ENCODE peak calls at places on chromosomes 16 and 17, in eight cellular contexts. Y, G, A, N, P, J, C and K are unnamed samples.

GRCh38 chr17:6696906-6697305 is 16.3 kb downstream of the SLC13A5 start:
- DNase-seq in Y (no peak), G (no peak), A (no peak), N (no peak), P (no peak), J (no peak), C (no peak), K (no peak)

GRCh38 chr16:2675714-2676113 is 6.6 kb upstream of the KCTD5 start:
- DNase-seq in Y (no peak), G (no peak), A (no peak), N (no peak), P (no peak), J (no peak), C (no peak), K (no peak)

GRCh38 chr17:35087731-35088646 is 24.5 kb upstream of the RFFL start:
- DNase-seq in Y (no peak), G (peak; percentile 89), A (no peak), N (peak; percentile 58), P (peak; percentile 53), J (peak; percentile 74), C (peak; percentile 60), K (peak; percentile 68)

GRCh38 chr16:31331141-31331764 is 23.7 kb upstream of the ITGAX start:
- DNase-seq in Y (peak; percentile 48), G (peak; percentile 84), A (no peak), N (no peak), P (no peak), J (no peak), C (no peak), K (no peak)

GRCh38 chr16:57019746-57020145 is 30.4 kb downstream of the NLRC5 start:
- DNase-seq in Y (peak; percentile 26), G (no peak), A (no peak), N (no peak), P (no peak), J (no peak), C (no peak), K (no peak)

GRCh38 chr17:77233635-77234334 is 93.0 kb downstream of the SEC14L1 start:
- DNase-seq in Y (no peak), G (no peak), A (no peak), N (peak; percentile 55), P (no peak), J (no peak), C (no peak), K (no peak)

GRCh38 chr17:65389956-65390355 is 171.5 kb downstream of the AXIN2 start:
- DNase-seq in Y (no peak), G (no peak), A (no peak), N (no peak), P (peak; percentile 32), J (no peak), C (no peak), K (no peak)

GRCh38 chr17:77528516-77529327 is 388.0 kb downstream of the SEC14L1 start:
- DNase-seq in Y (peak; percentile 46), G (peak; percentile 58), A (no peak), N (no peak), P (no peak), J (no peak), C (peak; percentile 42), K (peak; percentile 65)

GRCh38 chr17:38728290-38728831 is 1.8 kb upstream of the CISD3 start:
- DNase-seq in Y (peak; percentile 67), G (peak; percentile 91), A (no peak), N (no peak), P (no peak), J (no peak), C (no peak), K (no peak)

GRCh38 chr17:36722121-36722902 is 120.9 kb downstream of the MRM1 start:
- DNase-seq in Y (peak; percentile 83), G (peak; percentile 94), A (no peak), N (peak; percentile 54), P (peak; percentile 48), J (no peak), C (peak; percentile 70), K (peak; percentile 40)

GRCh38 chr17:10532026-10532425 is 13.7 kb upstream of the MYH1 start:
- DNase-seq in Y (no peak), G (no peak), A (no peak), N (no peak), P (no peak), J (no peak), C (no peak), K (no peak)

GRCh38 chr16:28829747-28830146 is 6.9 kb downstream of the ATXN2L start:
- DNase-seq in Y (no peak), G (no peak), A (no peak), N (no peak), P (no peak), J (no peak), C (no peak), K (no peak)

GRCh38 chr16:55494994-55495421 is 13.9 kb upstream of the LPCAT2 start:
- DNase-seq in Y (no peak), G (no peak), A (no peak), N (peak; percentile 51), P (peak; percentile 43), J (peak; percentile 62), C (no peak), K (no peak)

GRCh38 chr17:7849185-7850117 is 5.4 kb upstream of the TMEM88 start:
- DNase-seq in Y (no peak), G (peak; percentile 81), A (no peak), N (no peak), P (no peak), J (no peak), C (no peak), K (no peak)

DNA sequence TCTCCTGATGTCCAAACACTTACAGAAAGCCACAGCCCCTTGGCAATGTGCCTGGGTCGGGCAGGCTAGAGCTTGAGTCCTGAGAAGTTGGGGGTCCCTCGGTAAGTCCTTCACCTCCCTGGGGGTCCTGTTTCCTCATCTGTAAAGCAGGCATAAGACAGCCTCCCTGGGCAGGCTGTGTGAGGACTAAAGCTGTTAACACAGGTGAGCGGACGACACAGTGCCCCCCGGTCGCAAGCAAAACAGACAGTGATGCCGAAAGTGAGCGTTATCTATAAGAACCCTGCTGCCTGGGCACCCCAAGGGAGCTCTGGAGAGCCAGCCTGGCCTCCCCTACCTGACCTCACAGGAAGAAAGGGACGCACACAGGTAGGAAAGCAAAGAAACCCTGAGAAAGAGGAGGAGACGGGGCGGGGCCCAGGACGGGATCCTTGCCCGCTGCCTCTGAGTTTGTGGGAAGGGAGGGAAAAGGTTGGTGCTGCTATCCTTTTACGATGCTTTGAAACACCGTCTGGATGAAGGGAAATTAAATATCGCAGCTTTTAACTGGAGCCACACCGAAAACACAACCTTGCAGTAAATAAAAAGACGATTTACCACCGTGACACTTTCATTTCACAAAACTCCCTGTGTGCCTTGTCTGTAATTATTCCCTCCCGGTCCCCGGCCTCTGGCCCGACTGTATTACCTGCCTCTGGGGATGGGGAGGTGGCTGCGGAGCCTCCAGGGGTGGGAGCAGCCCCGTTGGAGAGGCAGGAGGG is 67.1 kb downstream of the ENGASE start:
- DNase-seq in Y (no peak), G (no peak), A (no peak), N (no peak), P (no peak), J (no peak), C (no peak), K (no peak)
- H3K27ac ChIP-seq in Y (no peak overlapping the region), G (no peak overlapping the region), A (no peak overlapping the region), N (no peak overlapping the region), P (no peak overlapping the region), J (no peak overlapping the region), C (no peak overlapping the region), K (no peak overlapping the region)

GRCh38 chr17:18262111-18262510 is 1.6 kb downstream of the MIEF2 start:
- DNase-seq in Y (no peak), G (no peak), A (no peak), N (no peak), P (no peak), J (no peak), C (no peak), K (no peak)

GRCh38 chr17:18262641-18263040 is 2.2 kb downstream of the MIEF2 start:
- DNase-seq in Y (no peak), G (peak; percentile 88), A (no peak), N (peak; percentile 68), P (no peak), J (no peak), C (peak; percentile 50), K (no peak)

GRCh38 chr17:18261146-18261515 is 669 bp downstream of the MIEF2 start:
- DNase-seq in Y (no peak), G (no peak), A (peak; percentile 52), N (peak; percentile 77), P (peak; percentile 83), J (peak; percentile 81), C (peak; percentile 79), K (no peak)

GRCh38 chr17:18260332-18261145 is at the start of gene MIEF2:
- DNase-seq in Y (peak; percentile 90), G (peak; percentile 99), A (peak; percentile 74), N (peak; percentile 97), P (peak; percentile 97), J (peak; percentile 97), C (peak; percentile 94), K (peak; percentile 98)

DNA sequence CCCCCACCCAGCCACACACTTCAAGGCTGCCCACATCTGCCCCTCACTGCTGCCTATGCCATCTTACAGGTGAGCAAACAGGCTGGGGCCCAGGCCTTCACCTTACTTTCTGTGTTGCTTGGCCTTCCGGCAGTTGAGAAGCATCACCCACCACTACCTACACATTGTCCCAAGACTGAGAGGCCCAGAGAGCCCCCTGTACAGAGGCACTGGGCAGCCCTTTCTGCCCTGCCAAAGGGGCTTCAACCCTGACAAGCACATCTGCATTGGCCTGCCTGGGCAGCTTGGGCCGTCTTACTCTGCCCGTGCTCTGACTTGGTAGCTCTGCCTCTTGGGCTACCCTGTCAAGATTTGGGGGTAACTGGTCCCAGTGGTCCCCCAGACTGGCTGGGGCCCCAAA is 1.2 kb downstream of the MIEF2 start:
- DNase-seq in Y (no peak), G (no peak), A (no peak), N (no peak), P (no peak), J (no peak), C (no peak), K (no peak)
- H3K27ac ChIP-seq in Y (no peak overlapping the region), G (peak overlapping the region; percentile 96), A (peak overlapping the region; percentile 96), N (peak overlapping the region; percentile 95), P (peak overlapping the region; percentile 96), J (peak overlapping the region; percentile 96), C (peak overlapping the region; percentile 97), K (no peak overlapping the region)

DNA sequence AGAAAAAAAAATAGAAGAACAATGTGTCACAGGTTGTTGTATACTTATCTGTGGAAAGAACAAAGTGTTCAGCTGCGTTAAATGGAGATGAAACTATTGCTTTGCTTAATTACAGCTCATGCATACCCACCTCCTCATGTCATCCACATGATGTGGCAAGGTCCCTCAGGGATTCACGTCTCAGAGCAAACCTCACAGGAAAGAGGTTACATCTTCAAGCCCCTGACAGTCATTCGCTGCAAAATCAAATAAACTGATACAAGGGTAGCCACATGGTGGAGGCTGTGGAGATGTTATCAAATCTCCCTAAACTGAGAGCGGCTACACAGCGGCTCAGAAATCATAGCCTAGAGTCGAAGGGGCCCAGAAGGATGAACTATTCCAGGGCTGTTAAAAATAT is 21.1 kb downstream of the GINS3 start:
- DNase-seq in Y (no peak), G (no peak), A (no peak), N (no peak), P (no peak), J (no peak), C (no peak), K (no peak)
- H3K27ac ChIP-seq in Y (no peak overlapping the region), G (no peak overlapping the region), A (no peak overlapping the region), N (no peak overlapping the region), P (no peak overlapping the region), J (peak overlapping the region; percentile 94), C (peak overlapping the region; percentile 93), K (no peak overlapping the region)

DNA sequence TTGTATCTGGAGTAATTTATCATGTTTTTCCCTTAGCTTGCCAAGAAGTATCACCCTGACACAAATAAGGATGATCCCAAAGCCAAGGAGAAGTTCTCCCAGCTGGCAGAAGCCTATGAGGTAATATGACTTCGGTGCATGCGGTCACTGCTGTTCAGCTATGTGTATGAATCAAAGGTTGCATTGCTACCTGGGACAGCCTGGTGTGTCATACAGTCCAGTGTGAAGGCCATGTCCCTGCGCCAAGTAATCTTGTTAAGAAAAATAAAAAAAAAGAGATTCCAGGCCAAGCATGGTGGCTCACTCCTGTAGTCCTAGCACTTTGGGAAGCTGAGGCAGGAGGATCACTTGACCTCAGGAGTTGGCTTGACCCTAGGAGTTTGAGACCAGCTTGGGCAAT is 11.7 kb downstream of the DNAJA3 start:
- DNase-seq in Y (no peak), G (no peak), A (no peak), N (no peak), P (no peak), J (no peak), C (no peak), K (no peak)
- H3K27ac ChIP-seq in Y (no peak overlapping the region), G (no peak overlapping the region), A (no peak overlapping the region), N (no peak overlapping the region), P (no peak overlapping the region), J (no peak overlapping the region), C (no peak overlapping the region), K (no peak overlapping the region)